ENCODE peak calls at places on chromosomes 11 and 22, in eight cellular contexts. P is ovary; Q is ecto neural progenitor cell; X is AG04449; G is CD8-positive, alpha-beta memory T cell; M is activated CD4-positive, alpha-beta T cell treated with anti-CD3 and anti-CD28 coated beads, Interleukin-2, amount 50 U/mL, for 48 hours; A is tibial nerve; Z is pons. N is an unnamed sample.

GRCh38 chr22:25492162-25492561 is 72.3 kb upstream of the GRK3 start:
- DNase-seq in P (no peak), Q (no peak), X (no peak), G (no peak), M (no peak), A (no peak), Z (no peak), N (no peak)

GRCh38 chr11:2488004-2488403 is 43.2 kb downstream of the KCNQ1 start:
- DNase-seq in P (no peak), Q (no peak), X (no peak), G (no peak), M (no peak), A (no peak), Z (no peak), N (no peak)

GRCh38 chr22:20530368-20531153 is 23.2 kb downstream of the MED15 start:
- DNase-seq in P (no peak), Q (no peak), X (no peak), G (no peak), M (no peak), A (no peak), Z (no peak), N (no peak)

GRCh38 chr22:46010177-46010867 is 33.4 kb upstream of the WNT7B start:
- DNase-seq in P (peak), Q (no peak), X (no peak), G (no peak), M (no peak), A (no peak), Z (no peak), N (no peak)

GRCh38 chr11:121814962-121815361 is 301.1 kb downstream of the BLID start:
- DNase-seq in P (no peak), Q (no peak), X (no peak), G (no peak), M (no peak), A (no peak), Z (no peak), N (no peak)

GRCh38 chr11:46537851-46538295 is 56.0 kb downstream of the AMBRA1 start:
- DNase-seq in P (peak), Q (peak), X (no peak), G (peak), M (peak), A (peak), Z (peak), N (peak)

GRCh38 chr11:111635706-111636045 is 33.4 kb downstream of the SIK2 start:
- DNase-seq in P (peak), Q (no peak), X (no peak), G (no peak), M (no peak), A (peak), Z (peak), N (peak)

GRCh38 chr11:105911454-105911853 is 110.6 kb downstream of the MSANTD4 start:
- DNase-seq in P (no peak), Q (no peak), X (no peak), G (no peak), M (no peak), A (no peak), Z (no peak), N (no peak)

GRCh38 chr22:43433451-43433850 is 21.6 kb downstream of the MPPED1 start:
- DNase-seq in P (no peak), Q (no peak), X (no peak), G (no peak), M (no peak), A (no peak), Z (no peak), N (no peak)

GRCh38 chr11:12395333-12395732 is 18.0 kb downstream of the PARVA start:
- DNase-seq in P (no peak), Q (no peak), X (no peak), G (no peak), M (no peak), A (no peak), Z (no peak), N (no peak)

GRCh38 chr11:83982825-83983224 is 696.7 kb upstream of the CCDC90B start:
- DNase-seq in P (no peak), Q (no peak), X (no peak), G (no peak), M (no peak), A (no peak), Z (peak), N (no peak)

GRCh38 chr11:115709297-115709696 is 205.1 kb upstream of the CADM1 start:
- DNase-seq in P (no peak), Q (no peak), X (no peak), G (no peak), M (no peak), A (no peak), Z (peak), N (no peak)

GRCh38 chr22:38069372-38070249 is 12.4 kb downstream of the PICK1 start:
- DNase-seq in P (peak), Q (peak), X (no peak), G (no peak), M (no peak), A (no peak), Z (peak), N (peak)

GRCh38 chr11:34034053-34034452 is 17.5 kb upstream of the CAPRIN1 start:
- DNase-seq in P (no peak), Q (no peak), X (no peak), G (no peak), M (no peak), A (no peak), Z (no peak), N (no peak)

GRCh38 chr11:124172599-124172998 is 10.5 kb upstream of the OR10D3 start:
- DNase-seq in P (no peak), Q (no peak), X (no peak), G (no peak), M (no peak), A (no peak), Z (no peak), N (no peak)

N was measured in mucosa of gallbladder.